ENCODE peak calls at places on chromosomes 5 and 9, in nine cellular contexts. Y, R, S, H, C, G, X, B and E are unnamed samples.

GRCh38 chr9:99595796-99596195 is 225.9 kb upstream of the NR4A3 start:
- DNase-seq in B (no peak), X (no peak), Y (no peak), H (no peak), C (no peak), R (no peak), G (no peak), S (no peak), E (no peak)

GRCh38 chr5:156414381-156414780 is 87.4 kb downstream of the SGCD start:
- DNase-seq in R (no peak), X (no peak), G (no peak), C (no peak), S (no peak), H (peak), B (no peak), Y (no peak), E (no peak)

GRCh38 chr9:22210262-22210661 is 201.2 kb upstream of the CDKN2B start:
- DNase-seq in H (peak), S (peak), X (no peak), B (no peak), R (no peak), Y (no peak), G (no peak), C (no peak), E (no peak)

GRCh38 chr5:35816881-35817521 is 39.7 kb upstream of the IL7R start:
- DNase-seq in B (no peak), H (no peak), R (no peak), X (no peak), G (no peak), Y (no peak), S (no peak), C (no peak), E (no peak)

GRCh38 chr5:147448766-147449165 is 61.1 kb downstream of the DPYSL3 start:
- DNase-seq in C (no peak), S (no peak), X (no peak), G (no peak), Y (no peak), B (no peak), R (no peak), H (peak), E (no peak)

GRCh38 chr9:133754187-133754586 is 16.0 kb upstream of the SARDH start:
- DNase-seq in Y (no peak), C (no peak), R (no peak), B (no peak), S (no peak), X (no peak), G (peak), H (no peak), E (peak)

GRCh38 chr9:71647094-71647591 is 121.2 kb downstream of the CEMIP2 start:
- DNase-seq in Y (peak), X (peak), R (peak), C (peak), G (peak), H (peak), S (peak), B (peak), E (peak)

GRCh38 chr5:4781312-4781711 is 358.8 kb upstream of the ADAMTS16 start:
- DNase-seq in S (no peak), R (no peak), B (no peak), C (no peak), X (no peak), H (no peak), G (no peak), Y (no peak), E (no peak)

GRCh38 chr5:33736510-33736909 is 155.3 kb downstream of the ADAMTS12 start:
- DNase-seq in Y (no peak), C (no peak), X (no peak), S (peak), H (peak), B (peak), R (no peak), G (no peak), E (no peak)

GRCh38 chr9:124352616-124353015 is 62.6 kb downstream of the PSMB7 start:
- DNase-seq in C (peak), R (no peak), S (no peak), H (peak), Y (no peak), X (no peak), G (no peak), B (no peak), E (no peak)

GRCh38 chr5:172954277-172954676 is 4.9 kb upstream of the RPL26L1 start:
- DNase-seq in S (no peak), R (no peak), Y (no peak), H (no peak), X (no peak), B (no peak), G (no peak), C (no peak), E (no peak)

GRCh38 chr5:151856861-151857260 is 67.8 kb downstream of the GLRA1 start:
- DNase-seq in Y (no peak), S (no peak), B (no peak), G (no peak), X (no peak), R (no peak), C (no peak), H (no peak), E (no peak)

GRCh38 chr5:66929995-66930394 is 266.6 kb downstream of the CD180 start:
- DNase-seq in R (no peak), Y (no peak), C (no peak), G (no peak), H (no peak), X (no peak), S (no peak), B (no peak), E (no peak)

GRCh38 chr5:137186759-137187461 is 312.2 kb downstream of the SPOCK1 start:
- DNase-seq in S (peak), C (peak), G (no peak), H (peak), B (no peak), Y (peak), X (peak), R (no peak), E (peak)

GRCh38 chr5:132479812-132480441 is 10.6 kb downstream of the IRF1 start:
- DNase-seq in R (no peak), G (no peak), C (no peak), H (no peak), Y (no peak), S (no peak), B (no peak), X (no peak), E (no peak)

GRCh38 chr5:38548064-38548759 is 8.2 kb downstream of the LIFR start:
- DNase-seq in Y (no peak), C (no peak), S (no peak), B (no peak), X (no peak), R (no peak), G (no peak), H (no peak), E (no peak)

GRCh38 chr5:91283326-91283725 is 99.8 kb downstream of the ARRDC3 start:
- DNase-seq in H (no peak), B (no peak), R (no peak), X (no peak), G (no peak), C (no peak), Y (no peak), S (no peak), E (no peak)

GRCh38 chr5:91282210-91282609 is 100.9 kb downstream of the ARRDC3 start:
- DNase-seq in Y (no peak), C (no peak), G (no peak), H (no peak), B (no peak), X (no peak), S (no peak), R (no peak), E (no peak)

GRCh38 chr5:91281409-91281808 is 101.7 kb downstream of the ARRDC3 start:
- DNase-seq in C (no peak), R (no peak), H (peak), X (no peak), G (no peak), Y (no peak), S (peak), B (peak), E (no peak)

GRCh38 chr5:91280062-91280941 is 102.8 kb downstream of the ARRDC3 start:
- DNase-seq in B (peak), X (peak), G (peak), C (peak), S (peak), H (peak), R (peak), Y (peak), E (peak)

DNA sequence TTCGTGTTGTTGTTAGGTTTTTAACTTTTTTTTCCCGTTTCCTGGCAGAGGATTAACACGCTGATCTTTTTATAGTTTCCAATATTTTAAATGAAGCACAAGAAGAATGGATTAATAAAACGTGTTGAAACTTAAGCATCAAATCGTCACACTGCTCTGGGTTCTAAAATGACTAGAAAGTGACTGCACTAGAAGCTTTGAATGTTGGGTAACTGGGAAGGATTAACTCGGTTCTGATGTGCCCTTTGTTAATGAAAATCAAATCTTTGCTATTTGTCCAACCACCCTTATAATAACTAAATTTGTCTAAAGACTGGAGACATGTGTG is 102.2 kb downstream of the ARRDC3 start:
- DNase-seq in B (no peak), H (no peak), X (no peak), R (no peak), S (no peak), Y (no peak), C (no peak), G (no peak), E (no peak)
- H3K4me3 ChIP-seq in B (peak), H (peak), X (peak), R (peak), S (peak), Y (peak), C (peak), G (no peak), E (peak)

DNA sequence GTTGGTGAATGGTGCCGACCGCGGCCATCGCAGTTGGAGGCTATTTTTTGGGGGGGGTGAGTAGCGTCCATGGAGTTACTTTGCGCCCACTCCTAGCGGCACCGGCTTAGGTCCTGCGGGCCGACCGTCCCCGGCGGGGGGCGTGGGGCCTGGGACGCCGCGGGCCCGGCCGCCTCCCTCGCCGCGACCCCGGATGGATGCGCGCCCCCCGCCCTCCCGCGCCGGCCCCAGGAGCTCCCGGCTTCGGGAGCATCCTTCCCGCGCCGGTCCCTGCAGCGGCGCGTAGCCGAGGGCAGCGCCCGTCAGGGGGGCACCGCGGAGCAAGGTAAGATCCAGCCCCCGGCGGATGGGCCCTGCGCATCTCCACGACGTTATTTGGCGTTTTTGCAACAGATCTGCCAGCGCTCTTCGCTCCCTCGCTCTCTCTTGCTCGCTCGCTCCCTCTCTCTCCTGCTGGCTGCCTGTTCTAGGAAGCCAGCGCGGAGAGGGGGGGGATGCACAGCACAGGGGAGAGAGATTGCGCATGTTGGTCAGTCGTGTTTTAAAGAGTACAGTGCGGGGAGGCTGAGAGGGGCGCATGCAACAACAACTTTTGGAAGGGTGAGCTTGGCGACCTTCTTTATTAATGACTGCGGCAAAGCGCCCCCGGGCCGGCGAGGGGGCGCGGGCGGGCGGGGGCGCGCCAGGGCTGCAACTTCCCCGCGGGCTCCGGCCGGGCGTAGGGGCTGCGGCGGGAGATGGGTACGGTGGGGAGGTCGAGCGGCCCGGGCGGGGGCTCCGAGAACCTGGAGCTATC is 415 bp downstream of the JADE2 start:
- DNase-seq in B (peak), S (peak), X (peak), H (peak), R (peak), G (peak), Y (peak), C (peak), E (peak)
- TF ChIP-seq CTCF in B (no peak), S (no peak), X (peak), H (peak), R (peak), G (no peak), Y (no peak), C (no peak), E (no peak)

GRCh38 chr9:17135578-17135904 is 701 bp downstream of the CNTLN start:
- DNase-seq in S (no peak), X (no peak), R (peak), G (peak), H (no peak), B (no peak), Y (peak), C (no peak), E (no peak)

GRCh38 chr9:17137576-17137975 is 2.7 kb downstream of the CNTLN start:
- DNase-seq in X (no peak), R (no peak), S (no peak), G (no peak), B (no peak), Y (no peak), C (no peak), H (peak), E (no peak)

GRCh38 chr9:17134396-17134842 is 421 bp upstream of the CNTLN start:
- DNase-seq in Y (no peak), S (peak), X (peak), R (peak), B (no peak), H (peak), C (no peak), G (no peak), E (peak)

GRCh38 chr9:17138503-17138902 is 3.7 kb downstream of the CNTLN start:
- DNase-seq in S (no peak), H (no peak), X (no peak), R (no peak), Y (no peak), G (no peak), B (no peak), C (no peak), E (no peak)

DNA sequence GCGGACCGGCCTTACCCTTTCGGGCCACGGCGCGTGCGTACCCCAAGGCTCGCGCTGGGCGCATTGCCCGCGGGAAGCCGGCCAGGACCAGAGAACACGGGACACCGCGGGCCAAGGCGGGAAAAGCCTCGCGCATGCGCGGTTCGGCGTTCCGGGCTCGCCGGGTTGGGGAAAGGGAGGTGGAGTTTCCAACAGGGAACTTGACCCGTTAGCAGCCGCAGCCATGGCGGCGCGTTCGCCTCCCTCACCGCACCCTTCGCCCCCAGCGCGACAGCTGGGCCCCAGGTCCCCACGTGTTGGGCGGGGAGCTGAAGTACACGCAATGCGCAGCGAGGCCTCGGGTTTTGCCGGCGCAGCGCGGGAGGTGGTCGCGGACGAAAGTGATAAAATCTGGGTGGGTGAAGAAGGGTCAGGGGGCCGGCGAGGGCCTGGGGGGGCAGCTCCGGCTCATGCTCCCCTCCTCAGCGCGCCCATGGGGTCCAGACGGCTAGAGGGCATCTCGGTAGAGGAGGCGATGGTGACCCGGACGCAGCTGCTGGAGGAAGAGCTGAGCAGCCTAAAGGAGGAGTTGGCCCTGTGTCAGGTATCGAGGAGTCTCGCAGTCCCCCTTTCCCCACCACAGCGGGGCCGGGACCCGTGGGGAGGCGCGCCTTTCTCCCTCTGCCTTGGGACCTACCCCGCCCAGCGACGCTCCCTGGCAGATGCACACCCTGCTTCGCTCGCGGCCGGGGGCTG is at the start of gene CNTLN:
- DNase-seq in B (peak), H (peak), R (peak), G (peak), S (peak), X (peak), Y (peak), C (peak), E (peak)
- H3K4me3 ChIP-seq in B (peak), H (peak), R (peak), G (peak), S (peak), X (peak), Y (peak), C (peak), E (peak)

GRCh38 chr5:133489632-133490031 is 122.7 kb downstream of the FSTL4 start:
- DNase-seq in G (peak), H (no peak), Y (no peak), R (no peak), S (no peak), X (no peak), B (no peak), C (no peak), E (no peak)
- TF ChIP-seq CTCF in G (no peak), H (no peak), Y (no peak), R (peak), S (no peak), X (no peak), B (no peak), C (no peak), E (no peak)

GRCh38 chr5:124655943-124656459 is 90.4 kb downstream of the ZNF608 start:
- DNase-seq in H (peak), X (peak), C (no peak), G (no peak), B (peak), Y (no peak), R (peak), S (peak), E (no peak)
- H3K4me3 ChIP-seq in H (no peak), X (no peak), C (peak), G (no peak), B (peak), Y (no peak), R (no peak), S (no peak), E (no peak)

GRCh38 chr9:137371521-137371941 is 51.4 kb downstream of the EXD3 start:
- DNase-seq in X (no peak), B (no peak), H (no peak), R (no peak), Y (no peak), S (no peak), C (peak), G (peak), E (no peak)

GRCh38 chr9:137371966-137372651 is 50.9 kb downstream of the EXD3 start:
- DNase-seq in Y (no peak), H (no peak), B (no peak), G (peak), S (no peak), R (no peak), X (no peak), C (peak), E (no peak)

GRCh38 chr9:137369111-137369787 is 53.7 kb downstream of the EXD3 start:
- DNase-seq in S (no peak), H (no peak), X (no peak), G (peak), C (peak), B (no peak), R (no peak), Y (no peak), E (no peak)

GRCh38 chr9:137369911-137370630 is 52.9 kb downstream of the EXD3 start:
- DNase-seq in C (peak), B (no peak), R (no peak), H (no peak), X (no peak), Y (no peak), G (peak), S (no peak), E (no peak)

GRCh38 chr9:137370865-137371520 is 52.0 kb downstream of the EXD3 start:
- DNase-seq in H (no peak), G (peak), X (no peak), C (peak), B (no peak), Y (no peak), S (no peak), R (no peak), E (no peak)
- TF ChIP-seq CTCF in H (no peak), G (no peak), X (no peak), C (no peak), B (no peak), Y (no peak), S (no peak), R (no peak), E (no peak)

DNA sequence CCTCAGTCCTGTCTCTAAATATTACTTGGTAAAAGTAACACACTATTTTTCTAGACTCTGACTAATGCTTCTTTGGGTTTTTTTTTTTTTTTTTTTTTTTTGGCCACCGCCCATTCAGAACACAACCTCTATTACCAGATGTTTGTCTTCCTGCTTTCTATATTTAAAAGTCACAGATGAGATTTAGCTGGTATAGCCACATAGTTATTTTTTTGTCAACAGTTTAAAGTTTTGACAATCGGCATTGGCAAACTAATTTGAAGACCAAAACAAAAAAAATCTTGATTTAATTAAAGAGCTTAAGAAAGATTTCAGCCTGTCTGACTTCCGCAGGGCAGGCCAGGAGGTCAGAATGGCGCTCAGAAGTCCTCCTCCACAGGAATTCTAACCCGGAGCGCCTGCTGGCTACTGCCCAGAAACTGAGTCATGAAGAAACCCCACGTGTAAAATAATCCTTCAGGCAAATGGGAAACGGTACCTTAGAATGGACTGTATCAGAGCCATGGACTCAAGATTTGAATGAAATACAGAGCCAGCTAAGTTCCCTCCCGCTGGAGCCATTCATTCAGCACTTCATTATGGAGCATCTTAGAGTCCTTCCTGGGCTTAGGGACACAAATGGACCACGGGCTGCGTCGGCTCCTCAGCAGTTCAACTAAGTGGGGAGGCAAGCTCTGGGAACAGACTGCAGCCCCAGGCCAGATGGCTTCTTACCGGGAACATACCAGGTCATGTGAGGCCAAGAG is 55.6 kb downstream of the PTPDC1 start:
- DNase-seq in X (peak), G (peak), S (peak), B (peak), R (peak), Y (peak), C (peak), H (peak), E (peak)
- H3K4me3 ChIP-seq in X (no peak), G (no peak), S (no peak), B (no peak), R (no peak), Y (no peak), C (peak), H (peak), E (no peak)

DNA sequence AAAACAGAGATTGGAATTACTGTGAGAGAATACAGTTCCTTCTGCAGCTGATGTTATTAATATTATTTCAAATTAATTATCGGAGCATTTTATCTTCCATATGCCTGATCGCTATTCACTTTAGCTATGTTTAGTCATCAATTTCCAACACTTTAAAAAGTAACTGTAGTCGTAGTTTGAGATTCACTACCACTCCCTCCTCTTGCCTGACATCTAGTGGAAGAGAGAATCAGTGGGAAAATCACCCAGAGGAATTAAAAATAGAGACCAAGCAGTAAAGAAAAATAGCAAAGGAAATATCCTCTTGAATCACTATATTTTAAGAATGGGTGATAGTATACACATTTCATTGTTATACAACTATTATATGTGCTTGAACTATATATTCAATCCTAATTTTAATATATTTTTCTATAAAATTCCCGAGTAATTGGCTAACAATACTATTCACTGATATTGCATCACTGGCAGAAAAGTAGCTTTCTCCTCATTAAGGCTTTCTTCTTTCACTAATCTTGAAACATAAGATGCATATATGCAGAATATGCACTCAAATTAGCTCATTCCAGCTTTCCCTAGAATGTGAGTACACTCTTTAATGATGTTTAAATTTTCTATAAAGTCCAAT is 708.7 kb downstream of the CDH9 start:
- DNase-seq in Y (no peak), B (no peak), R (no peak), C (no peak), H (no peak), X (peak), S (no peak), G (no peak), E (no peak)
- TF ChIP-seq CTCF in Y (peak), B (peak), R (peak), C (no peak), H (peak), X (peak), S (no peak), G (no peak), E (no peak)